ENCODE peak calls at places on chromosomes 7 and 10, in six cellular contexts. One of them, this sample, is unnamed.

GRCh38 chr7:93245525-93246432 is 13.6 kb downstream of the VPS50 start:
- DNase-seq in GM23248: peak; percentile 50
- DNase-seq in hepatocyte: peak; percentile 18
- DNase-seq in PC-9: no peak
- DNase-seq in HCT116: no peak
- DNase-seq in OCI-LY7: peak; percentile 39
- DNase-seq in this sample: peak; percentile 36

GRCh38 chr10:71427246-71427645 is 30.5 kb downstream of the CDH23 start:
- DNase-seq in HCT116: no peak
- DNase-seq in hepatocyte: no peak
- DNase-seq in PC-9: no peak
- DNase-seq in OCI-LY7: no peak
- DNase-seq in GM23248: no peak
- DNase-seq in this sample: no peak

GRCh38 chr7:33806284-33807157 is 98.8 kb upstream of the BMPER start:
- DNase-seq in hepatocyte: peak; percentile 36
- DNase-seq in HCT116: no peak
- DNase-seq in OCI-LY7: no peak
- DNase-seq in GM23248: no peak
- DNase-seq in PC-9: no peak
- DNase-seq in this sample: no peak

GRCh38 chr10:24853661-24854060 is 98.7 kb downstream of the PRTFDC1 start:
- DNase-seq in HCT116: no peak
- DNase-seq in PC-9: no peak
- DNase-seq in OCI-LY7: no peak
- DNase-seq in GM23248: peak; percentile 24
- DNase-seq in hepatocyte: no peak
- DNase-seq in this sample: no peak

GRCh38 chr7:27184342-27185012 is 555 bp downstream of the HOXA11 start:
- DNase-seq in hepatocyte: no peak
- DNase-seq in HCT116: no peak
- DNase-seq in OCI-LY7: no peak
- DNase-seq in GM23248: peak; percentile 83
- DNase-seq in PC-9: peak; percentile 52
- DNase-seq in this sample: no peak

GRCh38 chr10:49552277-49552676 is 13.4 kb upstream of the ERCC6 start:
- DNase-seq in PC-9: peak; percentile 97
- DNase-seq in GM23248: peak; percentile 96
- DNase-seq in hepatocyte: peak; percentile 25
- DNase-seq in OCI-LY7: no peak
- DNase-seq in HCT116: no peak
- DNase-seq in this sample: no peak

GRCh38 chr7:108197371-108198091 is 67.4 kb upstream of the LAMB4 start:
- DNase-seq in PC-9: no peak
- DNase-seq in HCT116: no peak
- DNase-seq in hepatocyte: no peak
- DNase-seq in OCI-LY7: no peak
- DNase-seq in GM23248: no peak
- DNase-seq in this sample: no peak

GRCh38 chr10:80161321-80162084 is 29.0 kb downstream of the PLAC9 start:
- DNase-seq in hepatocyte: no peak
- DNase-seq in OCI-LY7: peak; percentile 39
- DNase-seq in GM23248: peak; percentile 39
- DNase-seq in HCT116: no peak
- DNase-seq in PC-9: no peak
- DNase-seq in this sample: peak; percentile 15

GRCh38 chr7:110856704-110857103 is 234.2 kb upstream of the LRRN3 start:
- DNase-seq in hepatocyte: no peak
- DNase-seq in GM23248: peak; percentile 14
- DNase-seq in OCI-LY7: no peak
- DNase-seq in HCT116: no peak
- DNase-seq in PC-9: no peak
- DNase-seq in this sample: no peak

GRCh38 chr10:15324113-15324512 is 47.0 kb downstream of the FAM171A1 start:
- DNase-seq in GM23248: no peak
- DNase-seq in HCT116: no peak
- DNase-seq in OCI-LY7: no peak
- DNase-seq in hepatocyte: no peak
- DNase-seq in PC-9: no peak
- DNase-seq in this sample: no peak

GRCh38 chr10:44689368-44689767 is 221.8 kb upstream of the TMEM72 start:
- DNase-seq in GM23248: peak; percentile 44
- DNase-seq in PC-9: no peak
- DNase-seq in hepatocyte: no peak
- DNase-seq in HCT116: no peak
- DNase-seq in OCI-LY7: no peak
- DNase-seq in this sample: no peak

GRCh38 chr10:52644678-52645434 is 127.7 kb downstream of the MBL2 start:
- DNase-seq in OCI-LY7: peak; percentile 36
- DNase-seq in HCT116: peak; percentile 51
- DNase-seq in PC-9: no peak
- DNase-seq in hepatocyte: peak; percentile 65
- DNase-seq in GM23248: peak; percentile 64
- DNase-seq in this sample: peak; percentile 31

GRCh38 chr10:7192831-7193348 is 217.9 kb downstream of the SFMBT2 start:
- DNase-seq in HCT116: no peak
- DNase-seq in PC-9: no peak
- DNase-seq in GM23248: no peak
- DNase-seq in OCI-LY7: no peak
- DNase-seq in hepatocyte: no peak
- DNase-seq in this sample: no peak

GRCh38 chr7:16755397-16755796 is 1.8 kb downstream of the TSPAN13 start:
- DNase-seq in HCT116: no peak
- DNase-seq in GM23248: peak; percentile 64
- DNase-seq in hepatocyte: no peak
- DNase-seq in OCI-LY7: no peak
- DNase-seq in PC-9: peak; percentile 78
- DNase-seq in this sample: no peak

GRCh38 chr7:135670179-135670578 is 7.9 kb downstream of the STMP1 start:
- DNase-seq in PC-9: no peak
- DNase-seq in GM23248: peak; percentile 90
- DNase-seq in OCI-LY7: no peak
- DNase-seq in HCT116: no peak
- DNase-seq in hepatocyte: no peak
- DNase-seq in this sample: no peak

GRCh38 chr10:1059902-1060301 is 3.7 kb downstream of the WDR37 start:
- DNase-seq in hepatocyte: no peak
- DNase-seq in GM23248: no peak
- DNase-seq in PC-9: no peak
- DNase-seq in OCI-LY7: no peak
- DNase-seq in HCT116: no peak
- DNase-seq in this sample: no peak

GRCh38 chr10:1056326-1057105 is at the start of gene WDR37:
- DNase-seq in GM23248: peak; percentile 97
- DNase-seq in PC-9: peak; percentile 72
- DNase-seq in HCT116: no peak
- DNase-seq in hepatocyte: peak; percentile 92
- DNase-seq in OCI-LY7: peak; percentile 87
- DNase-seq in this sample: peak; percentile 77

GRCh38 chr10:1057106-1057657 is 997 bp downstream of the WDR37 start:
- DNase-seq in PC-9: no peak
- DNase-seq in HCT116: no peak
- DNase-seq in OCI-LY7: peak; percentile 36
- DNase-seq in GM23248: peak; percentile 53
- DNase-seq in hepatocyte: no peak
- DNase-seq in this sample: no peak

GRCh38 chr10:1054684-1055083 is 1.5 kb upstream of the WDR37 start:
- DNase-seq in HCT116: no peak
- DNase-seq in PC-9: no peak
- DNase-seq in OCI-LY7: no peak
- DNase-seq in GM23248: peak; percentile 61
- DNase-seq in hepatocyte: no peak
- DNase-seq in this sample: no peak

GRCh38 chr10:1058017-1058416 is 1.8 kb downstream of the WDR37 start:
- DNase-seq in hepatocyte: no peak
- DNase-seq in HCT116: no peak
- DNase-seq in PC-9: no peak
- DNase-seq in GM23248: no peak
- DNase-seq in OCI-LY7: no peak
- DNase-seq in this sample: no peak
- H3K9me2 ChIP-seq in hepatocyte: no peaks in the 10 kb centered on the region
- H3K9me2 ChIP-seq in HCT116: no peaks in the 10 kb centered on the region
- H3K9me2 ChIP-seq in PC-9: no peaks in the 10 kb centered on the region
- H3K9me2 ChIP-seq in GM23248: no peaks in the 10 kb centered on the region
- H3K9me2 ChIP-seq in OCI-LY7: no peaks in the 10 kb centered on the region
- H3K9me2 ChIP-seq in this sample: no peaks in the 10 kb centered on the region

GRCh38 chr7:54712777-54713176 is 46.2 kb downstream of the SEC61G start:
- DNase-seq in PC-9: no peak
- DNase-seq in hepatocyte: no peak
- DNase-seq in GM23248: no peak
- DNase-seq in HCT116: no peak
- DNase-seq in OCI-LY7: no peak
- DNase-seq in this sample: no peak
- H3K9me2 ChIP-seq in PC-9: no peaks in the 10 kb centered on the region
- H3K9me2 ChIP-seq in hepatocyte: no peaks in the 10 kb centered on the region
- H3K9me2 ChIP-seq in GM23248: no peaks in the 10 kb centered on the region
- H3K9me2 ChIP-seq in HCT116: no peaks in the 10 kb centered on the region
- H3K9me2 ChIP-seq in OCI-LY7: no peaks in the 10 kb centered on the region
- H3K9me2 ChIP-seq in this sample: no peaks in the 10 kb centered on the region

GRCh38 chr7:131897016-131897789 is 340.8 kb upstream of the PODXL start:
- DNase-seq in PC-9: no peak
- DNase-seq in GM23248: peak; percentile 87
- DNase-seq in hepatocyte: no peak
- DNase-seq in OCI-LY7: no peak
- DNase-seq in HCT116: peak; percentile 12
- DNase-seq in this sample: no peak
- H3K9me2 ChIP-seq in PC-9: no peaks in the 10 kb centered on the region
- H3K9me2 ChIP-seq in GM23248: no peaks in the 10 kb centered on the region
- H3K9me2 ChIP-seq in hepatocyte: no peaks in the 10 kb centered on the region
- H3K9me2 ChIP-seq in OCI-LY7: no peaks in the 10 kb centered on the region
- H3K9me2 ChIP-seq in HCT116: no peaks in the 10 kb centered on the region
- H3K9me2 ChIP-seq in this sample: no peaks in the 10 kb centered on the region

DNA sequence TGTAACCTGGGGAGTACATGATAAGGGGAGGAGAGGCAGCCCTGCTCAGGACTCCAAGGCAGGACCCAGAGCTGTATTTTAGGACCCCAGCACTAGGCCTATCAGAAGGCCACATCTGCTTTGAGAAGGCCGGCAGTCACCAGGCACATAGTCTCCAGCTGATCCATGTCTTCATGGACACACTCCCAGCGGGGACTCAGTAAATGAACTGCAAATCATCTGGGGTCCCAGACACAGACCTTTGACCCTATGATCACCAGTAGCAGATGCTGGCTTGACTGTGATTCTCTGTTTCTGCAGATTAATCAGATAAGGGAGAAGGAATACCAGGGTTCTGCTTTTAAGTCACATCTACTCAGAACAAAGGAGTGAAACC is 341.4 kb upstream of the PODXL start:
- DNase-seq in PC-9: no peak
- DNase-seq in GM23248: no peak
- DNase-seq in hepatocyte: no peak
- DNase-seq in OCI-LY7: no peak
- DNase-seq in HCT116: no peak
- DNase-seq in this sample: no peak
- H3K9me2 ChIP-seq in PC-9: no peaks in the 10 kb centered on the region
- H3K9me2 ChIP-seq in GM23248: no peaks in the 10 kb centered on the region
- H3K9me2 ChIP-seq in hepatocyte: no peaks in the 10 kb centered on the region
- H3K9me2 ChIP-seq in OCI-LY7: no peaks in the 10 kb centered on the region
- H3K9me2 ChIP-seq in HCT116: no peaks in the 10 kb centered on the region
- H3K9me2 ChIP-seq in this sample: no peaks in the 10 kb centered on the region

DNA sequence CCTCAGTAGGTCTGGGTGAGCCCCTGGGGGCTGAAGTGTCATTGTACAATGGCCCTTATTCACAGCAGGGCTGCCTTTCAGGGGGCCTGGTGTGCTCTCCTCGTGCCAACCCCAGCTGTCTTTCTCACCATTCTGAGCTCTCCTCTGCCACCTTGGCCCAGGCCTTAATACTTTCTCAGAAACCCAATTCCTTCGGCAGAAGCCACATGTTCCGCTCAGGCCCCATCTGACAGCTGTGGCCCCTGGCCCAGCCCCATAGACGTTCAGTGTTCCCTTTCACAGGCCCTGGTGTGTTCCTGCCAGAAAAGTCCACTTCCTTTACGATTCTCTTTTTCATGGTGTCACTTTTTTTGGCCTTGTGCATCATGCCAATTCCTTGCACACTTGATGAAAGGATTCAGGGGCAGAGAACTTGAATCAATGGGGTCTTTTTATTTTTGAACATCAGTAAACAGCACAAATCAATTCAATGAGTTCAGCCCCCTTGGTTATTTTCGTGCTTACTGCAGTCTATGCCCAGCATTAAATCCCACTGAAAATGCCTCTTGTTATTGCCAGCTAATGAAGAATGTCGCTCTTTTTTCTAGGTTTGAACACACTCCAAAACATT is 15.9 kb upstream of the GPNMB start:
- DNase-seq in hepatocyte: no peak
- DNase-seq in OCI-LY7: no peak
- DNase-seq in GM23248: no peak
- DNase-seq in PC-9: no peak
- DNase-seq in HCT116: no peak
- DNase-seq in this sample: no peak
- H3K9me2 ChIP-seq in hepatocyte: no peaks in the 10 kb centered on the region
- H3K9me2 ChIP-seq in OCI-LY7: no peaks in the 10 kb centered on the region
- H3K9me2 ChIP-seq in GM23248: no peaks in the 10 kb centered on the region
- H3K9me2 ChIP-seq in PC-9: no peaks in the 10 kb centered on the region
- H3K9me2 ChIP-seq in HCT116: no peaks in the 10 kb centered on the region
- H3K9me2 ChIP-seq in this sample: no peaks in the 10 kb centered on the region

DNA sequence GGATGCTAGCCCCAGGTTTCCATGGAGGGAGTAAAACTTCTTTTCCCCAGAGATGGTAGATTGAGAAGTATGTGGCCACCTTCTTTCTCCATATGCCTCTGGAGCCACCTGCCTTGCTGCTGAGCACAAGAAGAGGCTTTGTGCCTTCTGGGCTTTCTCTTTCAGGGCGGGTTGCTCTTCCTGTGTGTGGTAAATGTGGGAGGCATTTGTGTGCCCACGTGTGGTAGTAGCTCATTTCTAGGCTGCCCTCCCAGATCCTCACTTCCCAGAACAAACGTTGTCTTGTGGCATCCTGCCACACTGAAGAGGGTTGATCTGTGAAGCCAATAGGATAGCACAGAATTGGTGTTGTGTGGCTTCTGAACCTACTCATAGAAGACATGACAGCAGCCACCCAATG is 342.0 kb upstream of the PODXL start:
- DNase-seq in PC-9: no peak
- DNase-seq in OCI-LY7: no peak
- DNase-seq in hepatocyte: no peak
- DNase-seq in HCT116: no peak
- DNase-seq in GM23248: peak; percentile 66
- DNase-seq in this sample: no peak
- H3K9me2 ChIP-seq in PC-9: no peaks in the 10 kb centered on the region
- H3K9me2 ChIP-seq in OCI-LY7: no peaks in the 10 kb centered on the region
- H3K9me2 ChIP-seq in hepatocyte: no peaks in the 10 kb centered on the region
- H3K9me2 ChIP-seq in HCT116: no peaks in the 10 kb centered on the region
- H3K9me2 ChIP-seq in GM23248: no peaks in the 10 kb centered on the region
- H3K9me2 ChIP-seq in this sample: no peaks in the 10 kb centered on the region